ENCODE peak calls at places on chromosomes 4 and X, in four cellular contexts. L, M, O and Y are unnamed samples.

GRCh38 chrX:22095306-22095705 is 63.2 kb downstream of the PHEX start:
- DNase-seq in L (no peak), M (no peak), O (no peak), Y (no peak)

GRCh38 chr4:155377281-155377680 is 516 bp upstream of the MAP9 start:
- DNase-seq in L (no peak), M (no peak), O (no peak), Y (no peak)

GRCh38 chr4:88159137-88159725 is 792 bp upstream of the ABCG2 start:
- DNase-seq in L (peak), M (peak), O (no peak), Y (peak)

GRCh38 chr4:164768516-164768915 is 14.6 kb downstream of the SMIM31 start:
- DNase-seq in L (no peak), M (no peak), O (no peak), Y (peak)

GRCh38 chrX:3581609-3582108 is 131.8 kb downstream of the PRKX start:
- DNase-seq in L (no peak), M (no peak), O (no peak), Y (no peak)

GRCh38 chrX:134736351-134736750 is 78.1 kb upstream of the PLAC1 start:
- DNase-seq in L (no peak), M (no peak), O (no peak), Y (no peak)

GRCh38 chrX:10755477-10756334 is 135.3 kb upstream of the MID1 start:
- DNase-seq in L (no peak), M (peak), O (no peak), Y (no peak)

GRCh38 chr4:55008166-55009056 is 117.0 kb downstream of the KDR start:
- DNase-seq in L (no peak), M (peak), O (peak), Y (peak)

GRCh38 chrX:20265726-20266681 is 705 bp downstream of the RPS6KA3 start:
- DNase-seq in L (no peak), M (peak), O (peak), Y (peak)

GRCh38 chrX:29299689-29300088 is 712.4 kb downstream of the IL1RAPL1 start:
- DNase-seq in L (no peak), M (no peak), O (no peak), Y (no peak)

GRCh38 chrX:120697053-120697452 is 67.2 kb upstream of the C1GALT1C1 start:
- DNase-seq in L (no peak), M (no peak), O (no peak), Y (no peak)

GRCh38 chrX:124981420-124981819 is 338.3 kb upstream of the TEX13C start:
- DNase-seq in L (no peak), M (no peak), O (no peak), Y (no peak)

GRCh38 chr4:100106982-100107381 is 83.3 kb downstream of the DDIT4L start:
- DNase-seq in L (no peak), M (no peak), O (no peak), Y (no peak)

DNA sequence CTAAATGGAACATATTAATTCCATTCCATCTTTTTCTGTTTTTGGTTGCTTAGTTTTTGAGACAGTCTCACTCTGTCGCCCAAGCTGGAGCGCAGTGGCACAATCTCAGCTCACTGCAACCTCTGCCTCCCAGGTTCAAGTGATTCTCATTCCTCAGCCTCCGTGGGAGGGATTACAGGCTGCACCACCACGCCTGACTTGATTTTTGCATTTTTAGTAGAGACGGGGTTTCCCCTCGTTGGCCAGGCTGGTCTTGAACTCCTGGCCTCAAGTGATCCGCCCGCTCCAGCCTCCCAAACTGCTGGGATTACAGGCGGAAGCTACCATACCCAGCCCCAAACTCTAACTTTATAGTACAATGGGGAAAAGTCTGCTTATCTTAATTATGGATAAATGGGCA is 11.2 kb downstream of the HNRNPD start:
- DNase-seq in L (no peak), M (no peak), O (no peak), Y (no peak)
- TF ChIP-seq ELF4 in L (no peak), M (no peak), O (no peak), Y (no peak)

DNA sequence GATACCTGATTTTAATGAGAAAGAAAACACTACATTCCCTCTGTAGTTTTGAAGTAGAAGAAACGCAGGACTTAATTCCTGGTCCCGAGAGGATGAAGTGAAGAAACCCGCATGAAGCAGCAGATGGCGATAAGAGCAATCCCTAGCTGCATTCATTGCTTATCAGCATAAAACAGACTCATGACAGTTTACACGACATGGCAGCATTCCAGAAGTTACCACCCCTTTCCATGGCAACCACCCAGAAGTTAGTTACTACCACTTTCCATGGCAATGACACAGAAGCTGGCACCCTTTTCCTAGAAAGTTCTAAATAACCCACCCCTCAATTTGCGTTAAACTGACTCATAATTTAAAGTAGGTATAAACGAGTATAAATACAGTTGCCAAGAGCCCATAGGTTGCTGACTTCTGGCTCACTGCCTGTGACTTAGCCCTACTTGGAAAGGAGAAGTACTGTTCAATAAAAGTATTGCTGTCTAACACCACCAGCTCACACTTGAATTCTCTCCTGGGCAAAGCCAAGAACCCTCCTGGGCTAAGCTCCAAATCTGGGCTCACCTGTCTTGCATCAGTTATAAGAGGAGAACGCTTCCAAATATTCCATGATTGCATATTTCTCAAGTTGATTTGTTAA is 5.5 kb upstream of the XAGE2 start:
- DNase-seq in L (no peak), M (no peak), O (peak), Y (peak)
- TF ChIP-seq ELF4 in L (no peak), M (no peak), O (no peak), Y (no peak)

DNA sequence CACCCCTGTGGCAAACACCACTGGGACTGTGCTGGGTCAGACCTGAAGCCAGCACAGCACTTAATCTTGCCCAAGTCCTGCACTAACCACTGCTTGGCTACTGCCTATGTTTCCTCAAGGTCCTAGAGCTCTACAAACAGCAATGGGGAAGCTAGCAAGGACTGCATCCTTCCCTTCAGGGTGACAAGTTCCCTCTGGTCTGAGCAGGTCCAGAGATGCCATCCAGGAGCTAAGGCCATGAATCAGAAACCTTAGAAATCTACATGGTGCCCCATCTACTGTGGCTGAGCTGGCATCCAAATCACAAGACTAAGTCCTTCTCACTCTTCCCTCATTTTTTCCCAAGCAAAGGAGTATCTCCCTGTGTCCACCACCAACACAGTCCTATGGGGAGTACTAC is 239.7 kb upstream of the UGT8 start:
- DNase-seq in L (no peak), M (no peak), O (no peak), Y (no peak)
- TF ChIP-seq ELF4 in L (no peak), M (no peak), O (no peak), Y (no peak)

GRCh38 chr4:132001542-132001941 is 1147.6 kb upstream of the PCDH10 start:
- DNase-seq in L (no peak), M (no peak), O (no peak), Y (no peak)
- TF ChIP-seq ELF4 in L (no peak), M (no peak), O (no peak), Y (no peak)

GRCh38 chr4:113788888-113789287 is 27.4 kb upstream of the CAMK2D start:
- DNase-seq in L (no peak), M (no peak), O (no peak), Y (no peak)

GRCh38 chr4:113783289-113783688 is 21.8 kb upstream of the CAMK2D start:
- DNase-seq in L (no peak), M (no peak), O (no peak), Y (no peak)

GRCh38 chr4:113790478-113790877 is 28.9 kb upstream of the CAMK2D start:
- DNase-seq in L (no peak), M (no peak), O (no peak), Y (no peak)

GRCh38 chr4:113781439-113782040 is 20.0 kb upstream of the CAMK2D start:
- DNase-seq in L (no peak), M (no peak), O (no peak), Y (peak)

GRCh38 chr4:113784497-113785254 is 23.1 kb upstream of the CAMK2D start:
- DNase-seq in L (peak), M (no peak), O (no peak), Y (no peak)
- TF ChIP-seq ELF4 in L (no peak), M (no peak), O (no peak), Y (no peak)

DNA sequence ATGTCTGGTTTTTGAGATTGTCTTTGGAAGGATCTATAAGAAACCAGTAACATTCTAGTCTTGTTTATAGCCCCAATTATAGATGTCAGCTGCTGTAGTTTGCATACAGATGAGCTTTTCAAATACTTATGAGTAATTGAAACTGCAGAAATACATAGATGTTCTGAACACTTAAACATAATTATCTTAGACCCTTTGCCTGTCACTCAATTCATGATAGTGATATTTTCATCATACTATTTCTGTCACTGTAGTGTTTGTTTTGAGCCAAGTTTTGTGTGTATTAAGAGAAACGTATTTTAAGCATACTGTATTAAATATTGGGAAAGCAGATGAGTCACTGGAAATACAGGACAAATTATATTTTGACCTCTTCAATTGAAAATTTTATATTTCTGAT is 69.8 kb upstream of the SMARCA5 start:
- DNase-seq in L (no peak), M (no peak), O (no peak), Y (no peak)
- TF ChIP-seq ELF4 in L (no peak), M (no peak), O (no peak), Y (no peak)

DNA sequence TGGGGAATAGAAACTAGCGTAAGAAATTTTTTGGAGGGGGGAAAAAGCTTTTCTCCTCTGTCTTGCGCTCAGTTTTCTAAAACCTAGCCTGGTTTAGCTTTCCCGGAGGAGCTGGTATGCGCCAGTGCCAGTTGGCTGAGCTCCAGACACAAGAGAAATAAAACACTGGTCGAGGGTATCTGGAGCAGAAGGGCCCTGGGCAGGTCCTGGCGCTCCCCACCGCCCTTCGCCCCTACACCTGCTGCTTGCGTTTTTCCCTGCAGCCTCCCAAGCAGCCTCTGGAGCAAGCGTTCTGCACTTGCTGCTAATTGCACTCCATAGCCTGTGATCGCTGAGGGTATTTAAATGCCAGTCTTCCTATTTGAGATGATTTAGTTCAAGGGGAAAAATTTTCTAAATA is 816 bp downstream of the EREG start:
- DNase-seq in L (no peak), M (peak), O (peak), Y (no peak)
- TF ChIP-seq ELF4 in L (no peak), M (no peak), O (no peak), Y (no peak)

DNA sequence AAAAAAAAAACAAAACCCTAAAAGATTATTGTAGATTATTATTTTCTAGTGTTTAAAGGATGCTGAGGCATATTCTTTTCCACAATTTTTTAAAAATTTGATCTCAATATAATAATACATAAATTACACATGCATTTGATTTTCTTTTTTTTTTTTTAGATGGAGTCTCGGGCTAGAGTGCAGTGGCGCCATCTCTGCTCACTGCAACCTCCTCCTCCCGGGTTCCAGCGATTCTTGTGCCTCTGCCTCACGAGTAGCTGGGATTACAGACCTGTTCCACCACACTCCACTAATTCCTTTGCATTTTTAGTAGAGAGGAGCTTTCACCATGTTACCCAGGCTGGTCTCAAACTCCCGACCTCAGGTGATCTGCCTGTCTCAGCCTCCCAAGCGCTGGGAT is 83.5 kb upstream of the TSPAN5 start:
- DNase-seq in L (no peak), M (no peak), O (no peak), Y (no peak)
- TF ChIP-seq ELF4 in L (no peak), M (no peak), O (no peak), Y (no peak)

GRCh38 chrX:109841869-109842579 is 109.0 kb upstream of the ACSL4 start:
- DNase-seq in L (no peak), M (no peak), O (peak), Y (no peak)

GRCh38 chrX:109842611-109843010 is 109.6 kb upstream of the ACSL4 start:
- DNase-seq in L (no peak), M (no peak), O (no peak), Y (no peak)

GRCh38 chrX:109841257-109841656 is 108.2 kb upstream of the ACSL4 start:
- DNase-seq in L (no peak), M (no peak), O (no peak), Y (no peak)

GRCh38 chrX:109839694-109840358 is 106.8 kb upstream of the ACSL4 start:
- DNase-seq in L (no peak), M (peak), O (peak), Y (peak)

DNA sequence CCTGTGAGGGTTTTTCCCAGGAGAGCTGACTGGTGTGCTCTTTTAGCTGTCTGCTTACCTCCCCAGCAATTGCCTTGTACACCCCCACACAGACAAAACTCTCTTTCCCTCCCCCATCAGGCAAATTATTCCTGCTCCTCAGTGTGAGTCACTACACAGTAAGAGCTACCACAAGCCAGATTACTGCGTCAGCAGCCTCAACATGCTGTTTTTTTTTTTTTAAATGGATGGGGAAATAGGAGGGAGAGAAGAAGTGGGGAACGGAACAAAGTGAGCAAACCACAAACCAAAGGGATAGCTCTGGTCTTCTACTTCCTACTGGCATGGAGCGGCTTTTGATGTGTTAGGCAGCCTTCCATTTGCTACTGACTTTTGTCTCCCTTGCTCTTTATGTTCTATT is 107.5 kb upstream of the ACSL4 start:
- DNase-seq in L (peak), M (no peak), O (peak), Y (no peak)
- TF ChIP-seq ELF4 in L (no peak), M (no peak), O (no peak), Y (no peak)